ENCODE peak calls at places on chromosomes 5 and 9, in five cellular contexts. One of them, this sample, is unnamed.

GRCh38 chr5:178228609-178229008 is 4.0 kb downstream of the PHYKPL start:
- DNase-seq in SK-N-SH: no peak
- DNase-seq in Panc1: no peak
- DNase-seq in HepG2: no peak
- DNase-seq in HCT116: no peak
- DNase-seq in this sample: no peak

GRCh38 chr9:123196124-123196523 is 72.3 kb downstream of the STRBP start:
- DNase-seq in HepG2: no peak
- DNase-seq in Panc1: no peak
- DNase-seq in HCT116: no peak
- DNase-seq in SK-N-SH: no peak
- DNase-seq in this sample: no peak

GRCh38 chr5:145848854-145849253 is 13.7 kb upstream of the PRELID2 start:
- DNase-seq in HCT116: peak; percentile 50
- DNase-seq in SK-N-SH: no peak
- DNase-seq in Panc1: no peak
- DNase-seq in HepG2: no peak
- DNase-seq in this sample: no peak

GRCh38 chr5:142324377-142324870 is 397 bp downstream of the SPRY4 start:
- DNase-seq in HCT116: no peak
- DNase-seq in SK-N-SH: peak; percentile 60
- DNase-seq in Panc1: no peak
- DNase-seq in HepG2: no peak
- DNase-seq in this sample: no peak

GRCh38 chr9:137366445-137366810 is 56.5 kb downstream of the EXD3 start:
- DNase-seq in HCT116: no peak
- DNase-seq in SK-N-SH: no peak
- DNase-seq in Panc1: no peak
- DNase-seq in HepG2: no peak
- DNase-seq in this sample: no peak

GRCh38 chr5:91052977-91053732 is 330.0 kb downstream of the ARRDC3 start:
- DNase-seq in SK-N-SH: no peak
- DNase-seq in HepG2: no peak
- DNase-seq in Panc1: no peak
- DNase-seq in HCT116: no peak
- DNase-seq in this sample: no peak

GRCh38 chr9:366620-367019 is 152.0 kb downstream of the DOCK8 start:
- DNase-seq in HepG2: no peak
- DNase-seq in HCT116: no peak
- DNase-seq in Panc1: no peak
- DNase-seq in SK-N-SH: no peak
- DNase-seq in this sample: no peak

GRCh38 chr5:61576556-61576955 is 244.5 kb downstream of the ZSWIM6 start:
- DNase-seq in HepG2: no peak
- DNase-seq in Panc1: no peak
- DNase-seq in SK-N-SH: no peak
- DNase-seq in HCT116: no peak
- DNase-seq in this sample: no peak

GRCh38 chr9:134461436-134461982 is 135.3 kb downstream of the RXRA start:
- DNase-seq in HCT116: no peak
- DNase-seq in SK-N-SH: no peak
- DNase-seq in Panc1: no peak
- DNase-seq in HepG2: no peak
- DNase-seq in this sample: no peak

GRCh38 chr9:82682431-82682830 is 380.5 kb downstream of the RASEF start:
- DNase-seq in Panc1: no peak
- DNase-seq in HepG2: no peak
- DNase-seq in SK-N-SH: no peak
- DNase-seq in HCT116: no peak
- DNase-seq in this sample: no peak

GRCh38 chr9:131997779-131998178 is 81.9 kb downstream of the MED27 start:
- DNase-seq in SK-N-SH: peak; percentile 24
- DNase-seq in HepG2: no peak
- DNase-seq in HCT116: no peak
- DNase-seq in Panc1: no peak
- DNase-seq in this sample: no peak

GRCh38 chr9:124602632-124603031 is 95.4 kb upstream of the NR5A1 start:
- DNase-seq in SK-N-SH: no peak
- DNase-seq in Panc1: no peak
- DNase-seq in HCT116: no peak
- DNase-seq in HepG2: no peak
- DNase-seq in this sample: no peak

GRCh38 chr5:131223751-131224386 is 40.0 kb upstream of the CDC42SE2 start:
- DNase-seq in HCT116: no peak
- DNase-seq in Panc1: no peak
- DNase-seq in SK-N-SH: no peak
- DNase-seq in HepG2: no peak
- DNase-seq in this sample: no peak

GRCh38 chr5:99331061-99331460 is 402.3 kb upstream of the CHD1 start:
- DNase-seq in HCT116: no peak
- DNase-seq in Panc1: no peak
- DNase-seq in HepG2: no peak
- DNase-seq in SK-N-SH: no peak
- DNase-seq in this sample: no peak

GRCh38 chr5:180642181-180643140 is 6.9 kb downstream of the FLT4 start:
- DNase-seq in HCT116: no peak
- DNase-seq in SK-N-SH: peak; percentile 12
- DNase-seq in Panc1: no peak
- DNase-seq in HepG2: no peak
- DNase-seq in this sample: no peak

GRCh38 chr5:62606878-62607277 is 28.3 kb downstream of the LRRC70 start:
- DNase-seq in SK-N-SH: no peak
- DNase-seq in Panc1: no peak
- DNase-seq in HepG2: no peak
- DNase-seq in HCT116: no peak
- DNase-seq in this sample: no peak

GRCh38 chr9:35814841-35815543 is at the start of gene HINT2:
- DNase-seq in Panc1: peak; percentile 91
- DNase-seq in HCT116: peak; percentile 98
- DNase-seq in SK-N-SH: peak; percentile 95
- DNase-seq in HepG2: peak; percentile 99
- DNase-seq in this sample: peak; percentile 95

GRCh38 chr5:159593518-159594073 is 263.3 kb upstream of the IL12B start:
- DNase-seq in SK-N-SH: no peak
- DNase-seq in HepG2: no peak
- DNase-seq in Panc1: no peak
- DNase-seq in HCT116: no peak
- DNase-seq in this sample: no peak

GRCh38 chr9:96218821-96219614 is 83.0 kb downstream of the HSD17B3 start:
- DNase-seq in Panc1: no peak
- DNase-seq in SK-N-SH: peak; percentile 36
- DNase-seq in HCT116: no peak
- DNase-seq in HepG2: no peak
- DNase-seq in this sample: no peak

GRCh38 chr5:110512266-110512665 is 214.2 kb downstream of the TMEM232 start:
- DNase-seq in HepG2: no peak
- DNase-seq in Panc1: no peak
- DNase-seq in HCT116: no peak
- DNase-seq in SK-N-SH: no peak
- DNase-seq in this sample: no peak

GRCh38 chr9:79185866-79186265 is 385.9 kb upstream of the TLE4 start:
- DNase-seq in Panc1: no peak
- DNase-seq in HCT116: no peak
- DNase-seq in HepG2: no peak
- DNase-seq in SK-N-SH: no peak
- DNase-seq in this sample: no peak

GRCh38 chr5:80662108-80662507 is 7.3 kb upstream of the DHFR start:
- DNase-seq in HepG2: no peak
- DNase-seq in HCT116: no peak
- DNase-seq in Panc1: no peak
- DNase-seq in SK-N-SH: no peak
- DNase-seq in this sample: no peak

DNA sequence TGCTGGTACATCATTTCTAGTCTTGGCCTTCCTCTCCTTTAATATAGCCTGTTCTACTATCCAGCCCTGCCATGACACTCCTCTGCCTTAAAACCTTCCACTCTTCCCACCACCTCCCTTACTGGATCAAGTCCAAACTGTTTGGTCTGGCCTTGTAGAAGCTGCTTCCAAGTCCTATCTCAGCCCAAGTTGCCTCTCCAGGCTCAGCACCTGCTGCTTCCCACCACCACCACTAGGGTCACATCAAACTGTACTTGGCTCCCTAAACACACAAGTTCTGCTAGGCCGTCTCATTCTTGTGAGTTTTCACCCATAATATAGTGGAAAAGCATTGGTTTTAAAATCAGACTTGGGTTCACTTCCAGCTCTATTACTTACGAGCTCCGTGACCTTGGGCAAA is 1.4 kb downstream of the NDUFA8 start:
- DNase-seq in HepG2: peak; percentile 59
- DNase-seq in Panc1: peak; percentile 33
- DNase-seq in SK-N-SH: peak; percentile 60
- DNase-seq in HCT116: peak; percentile 70
- DNase-seq in this sample: no peak
- TF ChIP-seq SIN3A in HepG2: no peak
- TF ChIP-seq SIN3A in Panc1: no peak
- TF ChIP-seq SIN3A in SK-N-SH: no peak
- TF ChIP-seq SIN3A in HCT116: no peak
- TF ChIP-seq SIN3A in this sample: no peak

GRCh38 chr9:7366121-7366520 is 433.5 kb downstream of the DMAC1 start:
- DNase-seq in HCT116: no peak
- DNase-seq in SK-N-SH: no peak
- DNase-seq in HepG2: no peak
- DNase-seq in Panc1: no peak
- DNase-seq in this sample: no peak

GRCh38 chr9:7370378-7370777 is 429.2 kb downstream of the DMAC1 start:
- DNase-seq in HCT116: no peak
- DNase-seq in SK-N-SH: no peak
- DNase-seq in HepG2: peak; percentile 25
- DNase-seq in Panc1: no peak
- DNase-seq in this sample: no peak

GRCh38 chr9:7371032-7371431 is 428.5 kb downstream of the DMAC1 start:
- DNase-seq in SK-N-SH: no peak
- DNase-seq in Panc1: no peak
- DNase-seq in HepG2: no peak
- DNase-seq in HCT116: no peak
- DNase-seq in this sample: no peak

GRCh38 chr9:7369384-7369821 is 430.2 kb downstream of the DMAC1 start:
- DNase-seq in SK-N-SH: no peak
- DNase-seq in HepG2: no peak
- DNase-seq in HCT116: no peak
- DNase-seq in Panc1: no peak
- DNase-seq in this sample: no peak

DNA sequence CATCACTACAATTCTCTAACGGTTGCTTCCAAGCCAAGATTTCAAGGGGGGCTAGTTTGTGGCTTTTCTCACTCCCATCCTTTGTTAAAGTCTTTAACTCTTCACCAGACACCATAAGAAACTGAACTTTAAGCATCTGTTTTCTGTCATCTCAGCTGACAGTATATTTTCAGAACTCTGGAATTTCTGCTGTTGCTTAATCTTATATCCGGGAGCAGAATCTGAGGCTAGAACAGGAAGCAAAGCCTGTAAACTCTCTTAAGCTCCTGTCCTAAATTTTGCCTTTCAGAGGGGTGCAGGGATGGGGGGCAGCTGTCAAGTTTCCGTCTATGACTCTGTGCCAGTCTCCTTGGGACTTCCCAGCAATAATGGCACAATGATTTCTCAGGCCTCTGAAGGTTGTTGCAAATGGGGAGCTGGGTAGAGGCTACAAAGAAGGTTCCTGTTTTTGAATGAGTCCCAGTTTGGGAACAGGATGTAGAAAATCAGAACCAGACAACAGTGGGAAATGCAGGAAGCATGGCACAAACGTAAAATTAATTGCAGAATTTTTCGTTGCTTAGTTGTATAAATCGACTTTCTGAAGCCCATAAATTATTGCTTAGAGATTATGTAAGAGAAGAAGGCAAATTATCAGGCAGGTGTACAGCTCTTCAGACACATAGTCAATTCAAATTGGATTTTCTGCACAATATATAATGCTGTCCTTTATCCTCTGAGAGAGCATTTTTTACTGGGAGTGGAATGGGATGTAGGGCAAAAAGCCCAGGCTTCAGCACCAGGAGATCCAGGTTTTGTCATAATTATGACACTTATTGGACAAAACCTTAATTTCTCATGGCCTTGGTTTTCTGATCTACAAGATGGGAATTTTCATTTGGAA is 430.9 kb downstream of the DMAC1 start:
- DNase-seq in HCT116: no peak
- DNase-seq in HepG2: no peak
- DNase-seq in SK-N-SH: no peak
- DNase-seq in Panc1: no peak
- DNase-seq in this sample: no peak
- TF ChIP-seq SIN3A in HCT116: no peak
- TF ChIP-seq SIN3A in HepG2: no peak
- TF ChIP-seq SIN3A in SK-N-SH: no peak
- TF ChIP-seq SIN3A in Panc1: no peak
- TF ChIP-seq SIN3A in this sample: no peak

DNA sequence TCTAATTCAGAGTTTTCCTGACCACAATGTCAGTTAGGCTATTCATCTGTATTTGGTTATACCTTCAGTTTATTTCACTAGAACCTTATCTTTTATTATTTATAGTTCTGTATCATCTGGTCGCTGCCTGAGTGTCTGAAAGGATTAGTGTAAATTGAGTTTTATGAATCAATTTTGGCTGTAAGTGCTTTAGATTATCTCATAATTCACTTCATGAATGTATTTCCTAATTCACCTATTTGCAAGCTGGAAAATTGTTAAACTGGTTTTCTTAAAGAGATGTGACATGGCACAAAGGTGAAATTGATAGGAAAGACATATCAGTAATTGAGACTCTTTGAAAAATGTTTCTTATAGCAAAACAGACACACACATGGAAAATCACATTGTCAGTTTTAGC is 242.4 kb upstream of the ACO1 start:
- DNase-seq in HepG2: no peak
- DNase-seq in SK-N-SH: peak; percentile 44
- DNase-seq in HCT116: no peak
- DNase-seq in Panc1: no peak
- DNase-seq in this sample: no peak
- TF ChIP-seq SIN3A in HepG2: no peak
- TF ChIP-seq SIN3A in SK-N-SH: no peak
- TF ChIP-seq SIN3A in HCT116: no peak
- TF ChIP-seq SIN3A in Panc1: no peak
- TF ChIP-seq SIN3A in this sample: no peak

DNA sequence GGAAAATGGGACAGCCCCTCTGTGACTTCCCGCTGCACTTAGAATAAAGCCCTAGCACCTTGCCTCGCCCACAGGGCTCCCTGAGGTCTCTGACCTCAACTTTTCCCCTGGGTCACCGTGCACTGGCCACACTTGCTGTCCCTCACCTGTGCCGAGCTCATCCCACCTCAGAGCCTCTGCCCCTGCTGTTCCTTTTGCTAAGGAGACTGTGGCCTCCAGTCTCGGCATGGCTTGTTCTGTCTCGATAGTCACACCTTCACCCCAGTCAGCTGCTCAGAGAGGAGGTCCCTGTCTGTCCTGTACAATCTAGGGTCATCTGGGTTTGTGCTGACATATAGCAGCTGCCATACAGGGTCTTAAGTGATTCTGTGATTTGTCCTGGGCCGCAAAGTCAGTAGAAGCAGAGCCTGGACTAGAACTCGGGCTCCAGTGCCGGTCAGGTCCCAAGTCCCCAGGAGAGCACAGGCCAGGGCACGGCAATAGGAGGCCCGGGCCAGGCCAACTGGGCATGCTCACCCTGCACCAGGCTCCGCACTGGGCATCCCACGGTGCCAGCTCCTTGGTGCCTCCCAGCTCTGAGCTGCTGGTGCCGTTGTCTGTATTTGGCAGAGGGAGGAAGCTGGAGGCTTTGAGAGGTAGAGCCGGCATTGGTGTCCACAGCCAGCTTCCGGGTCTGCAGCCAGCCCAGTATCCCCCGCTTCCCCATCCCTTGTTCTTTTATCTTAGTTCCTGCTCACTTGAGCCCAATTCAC is 35.2 kb downstream of the NCS1 start:
- DNase-seq in SK-N-SH: no peak
- DNase-seq in Panc1: no peak
- DNase-seq in HepG2: no peak
- DNase-seq in HCT116: no peak
- DNase-seq in this sample: no peak
- TF ChIP-seq SIN3A in SK-N-SH: no peak
- TF ChIP-seq SIN3A in Panc1: no peak
- TF ChIP-seq SIN3A in HepG2: no peak
- TF ChIP-seq SIN3A in HCT116: no peak
- TF ChIP-seq SIN3A in this sample: no peak